ENCODE peak calls at places on chromosome 1, in seven cellular contexts. One of them, this sample, is unnamed.

GRCh38 chr1:154198756-154199562 is 7.1 kb upstream of the TPM3 start:
- DNase-seq in Caki2: peak; percentile 47
- DNase-seq in fibroblast of mammary gland: peak; percentile 70
- DNase-seq in NCI-H1694: peak; percentile 87
- DNase-seq in HTR-8/SVneo: peak; percentile 53
- DNase-seq in EL: peak; percentile 59
- DNase-seq in activated CD4-positive, alpha-beta T cell treated with anti-CD3 and anti-CD28 coated beads, Interleukin-2, amount 50 U/mL, for 1 hour: peak; percentile 24
- DNase-seq in this sample: peak; percentile 42

GRCh38 chr1:30718091-30718635 is 5.2 kb downstream of the MATN1 start:
- DNase-seq in activated CD4-positive, alpha-beta T cell treated with anti-CD3 and anti-CD28 coated beads, Interleukin-2, amount 50 U/mL, for 1 hour: peak; percentile 100
- DNase-seq in HTR-8/SVneo: peak; percentile 86
- DNase-seq in fibroblast of mammary gland: peak; percentile 95
- DNase-seq in EL: peak; percentile 98
- DNase-seq in NCI-H1694: peak; percentile 81
- DNase-seq in Caki2: peak; percentile 93
- DNase-seq in this sample: peak; percentile 97

GRCh38 chr1:163290025-163290610 is 31.6 kb upstream of the NUF2 start:
- DNase-seq in NCI-H1694: no peak
- DNase-seq in fibroblast of mammary gland: peak; percentile 61
- DNase-seq in activated CD4-positive, alpha-beta T cell treated with anti-CD3 and anti-CD28 coated beads, Interleukin-2, amount 50 U/mL, for 1 hour: no peak
- DNase-seq in EL: no peak
- DNase-seq in Caki2: no peak
- DNase-seq in HTR-8/SVneo: no peak
- DNase-seq in this sample: no peak

GRCh38 chr1:58812468-58812867 is 28.6 kb upstream of the JUN start:
- DNase-seq in activated CD4-positive, alpha-beta T cell treated with anti-CD3 and anti-CD28 coated beads, Interleukin-2, amount 50 U/mL, for 1 hour: no peak
- DNase-seq in HTR-8/SVneo: no peak
- DNase-seq in NCI-H1694: no peak
- DNase-seq in fibroblast of mammary gland: no peak
- DNase-seq in EL: no peak
- DNase-seq in Caki2: no peak
- DNase-seq in this sample: no peak

GRCh38 chr1:50414853-50415234 is 8.4 kb downstream of the DMRTA2 start:
- DNase-seq in NCI-H1694: no peak
- DNase-seq in Caki2: no peak
- DNase-seq in EL: no peak
- DNase-seq in fibroblast of mammary gland: no peak
- DNase-seq in activated CD4-positive, alpha-beta T cell treated with anti-CD3 and anti-CD28 coated beads, Interleukin-2, amount 50 U/mL, for 1 hour: no peak
- DNase-seq in HTR-8/SVneo: no peak
- DNase-seq in this sample: no peak

GRCh38 chr1:83889707-83890106 is 109.2 kb downstream of the TTLL7 start:
- DNase-seq in activated CD4-positive, alpha-beta T cell treated with anti-CD3 and anti-CD28 coated beads, Interleukin-2, amount 50 U/mL, for 1 hour: no peak
- DNase-seq in fibroblast of mammary gland: no peak
- DNase-seq in Caki2: no peak
- DNase-seq in HTR-8/SVneo: no peak
- DNase-seq in NCI-H1694: no peak
- DNase-seq in EL: peak; percentile 50
- DNase-seq in this sample: no peak

GRCh38 chr1:220748091-220748934 is at the start of gene MTARC2:
- DNase-seq in HTR-8/SVneo: peak; percentile 86
- DNase-seq in fibroblast of mammary gland: peak; percentile 73
- DNase-seq in NCI-H1694: no peak
- DNase-seq in Caki2: peak; percentile 87
- DNase-seq in EL: peak; percentile 83
- DNase-seq in activated CD4-positive, alpha-beta T cell treated with anti-CD3 and anti-CD28 coated beads, Interleukin-2, amount 50 U/mL, for 1 hour: no peak
- DNase-seq in this sample: peak; percentile 57

GRCh38 chr1:172627702-172628101 is 31.2 kb upstream of the FASLG start:
- DNase-seq in Caki2: no peak
- DNase-seq in activated CD4-positive, alpha-beta T cell treated with anti-CD3 and anti-CD28 coated beads, Interleukin-2, amount 50 U/mL, for 1 hour: no peak
- DNase-seq in fibroblast of mammary gland: no peak
- DNase-seq in EL: no peak
- DNase-seq in HTR-8/SVneo: no peak
- DNase-seq in NCI-H1694: no peak
- DNase-seq in this sample: no peak

GRCh38 chr1:172002725-172003345 is 161.5 kb downstream of the DNM3 start:
- DNase-seq in EL: peak; percentile 60
- DNase-seq in HTR-8/SVneo: peak; percentile 4
- DNase-seq in Caki2: peak; percentile 45
- DNase-seq in NCI-H1694: peak; percentile 42
- DNase-seq in fibroblast of mammary gland: peak; percentile 73
- DNase-seq in activated CD4-positive, alpha-beta T cell treated with anti-CD3 and anti-CD28 coated beads, Interleukin-2, amount 50 U/mL, for 1 hour: no peak
- DNase-seq in this sample: no peak

GRCh38 chr1:78437941-78438340 is 52.8 kb upstream of the PTGFR start:
- DNase-seq in fibroblast of mammary gland: no peak
- DNase-seq in NCI-H1694: no peak
- DNase-seq in EL: no peak
- DNase-seq in Caki2: no peak
- DNase-seq in HTR-8/SVneo: no peak
- DNase-seq in activated CD4-positive, alpha-beta T cell treated with anti-CD3 and anti-CD28 coated beads, Interleukin-2, amount 50 U/mL, for 1 hour: no peak
- DNase-seq in this sample: no peak

GRCh38 chr1:68495968-68496679 is 758 bp downstream of the DEPDC1 start:
- DNase-seq in Caki2: peak; percentile 37
- DNase-seq in activated CD4-positive, alpha-beta T cell treated with anti-CD3 and anti-CD28 coated beads, Interleukin-2, amount 50 U/mL, for 1 hour: no peak
- DNase-seq in fibroblast of mammary gland: no peak
- DNase-seq in EL: peak; percentile 14
- DNase-seq in HTR-8/SVneo: no peak
- DNase-seq in NCI-H1694: peak; percentile 11
- DNase-seq in this sample: no peak

GRCh38 chr1:80181418-80181817 is 1174.9 kb upstream of the ADGRL4 start:
- DNase-seq in EL: no peak
- DNase-seq in fibroblast of mammary gland: no peak
- DNase-seq in NCI-H1694: no peak
- DNase-seq in HTR-8/SVneo: no peak
- DNase-seq in Caki2: no peak
- DNase-seq in activated CD4-positive, alpha-beta T cell treated with anti-CD3 and anti-CD28 coated beads, Interleukin-2, amount 50 U/mL, for 1 hour: no peak
- DNase-seq in this sample: no peak

GRCh38 chr1:9425859-9426258 is 113.4 kb upstream of the SLC25A33 start:
- DNase-seq in NCI-H1694: no peak
- DNase-seq in HTR-8/SVneo: no peak
- DNase-seq in activated CD4-positive, alpha-beta T cell treated with anti-CD3 and anti-CD28 coated beads, Interleukin-2, amount 50 U/mL, for 1 hour: no peak
- DNase-seq in fibroblast of mammary gland: no peak
- DNase-seq in EL: no peak
- DNase-seq in Caki2: no peak
- DNase-seq in this sample: no peak

GRCh38 chr1:162823771-162824525 is 33.4 kb downstream of the HSD17B7 start:
- DNase-seq in activated CD4-positive, alpha-beta T cell treated with anti-CD3 and anti-CD28 coated beads, Interleukin-2, amount 50 U/mL, for 1 hour: no peak
- DNase-seq in Caki2: no peak
- DNase-seq in EL: peak; percentile 25
- DNase-seq in fibroblast of mammary gland: no peak
- DNase-seq in NCI-H1694: no peak
- DNase-seq in HTR-8/SVneo: no peak
- DNase-seq in this sample: no peak

GRCh38 chr1:20994176-20994575 is 182.5 kb downstream of the EIF4G3 start:
- DNase-seq in Caki2: no peak
- DNase-seq in EL: no peak
- DNase-seq in NCI-H1694: no peak
- DNase-seq in fibroblast of mammary gland: no peak
- DNase-seq in HTR-8/SVneo: no peak
- DNase-seq in activated CD4-positive, alpha-beta T cell treated with anti-CD3 and anti-CD28 coated beads, Interleukin-2, amount 50 U/mL, for 1 hour: no peak
- DNase-seq in this sample: no peak

GRCh38 chr1:81582467-81582986 is 218.2 kb upstream of the ADGRL2 start:
- DNase-seq in HTR-8/SVneo: no peak
- DNase-seq in NCI-H1694: no peak
- DNase-seq in fibroblast of mammary gland: peak; percentile 38
- DNase-seq in EL: no peak
- DNase-seq in Caki2: peak; percentile 51
- DNase-seq in activated CD4-positive, alpha-beta T cell treated with anti-CD3 and anti-CD28 coated beads, Interleukin-2, amount 50 U/mL, for 1 hour: no peak
- DNase-seq in this sample: no peak

GRCh38 chr1:172414331-172414730 is 6.2 kb upstream of the C1orf105 start:
- DNase-seq in fibroblast of mammary gland: peak; percentile 51
- DNase-seq in NCI-H1694: no peak
- DNase-seq in EL: peak; percentile 64
- DNase-seq in Caki2: no peak
- DNase-seq in activated CD4-positive, alpha-beta T cell treated with anti-CD3 and anti-CD28 coated beads, Interleukin-2, amount 50 U/mL, for 1 hour: no peak
- DNase-seq in HTR-8/SVneo: no peak
- DNase-seq in this sample: no peak

GRCh38 chr1:154745286-154745731 is 124.8 kb downstream of the KCNN3 start:
- DNase-seq in EL: no peak
- DNase-seq in Caki2: no peak
- DNase-seq in fibroblast of mammary gland: no peak
- DNase-seq in HTR-8/SVneo: no peak
- DNase-seq in NCI-H1694: no peak
- DNase-seq in activated CD4-positive, alpha-beta T cell treated with anti-CD3 and anti-CD28 coated beads, Interleukin-2, amount 50 U/mL, for 1 hour: no peak
- DNase-seq in this sample: no peak

GRCh38 chr1:23923592-23924495 is 10.7 kb upstream of the CNR2 start:
- DNase-seq in fibroblast of mammary gland: peak; percentile 8
- DNase-seq in HTR-8/SVneo: no peak
- DNase-seq in NCI-H1694: no peak
- DNase-seq in EL: no peak
- DNase-seq in Caki2: no peak
- DNase-seq in activated CD4-positive, alpha-beta T cell treated with anti-CD3 and anti-CD28 coated beads, Interleukin-2, amount 50 U/mL, for 1 hour: no peak
- DNase-seq in this sample: no peak

GRCh38 chr1:5905431-5905830 is 86.8 kb downstream of the NPHP4 start:
- DNase-seq in Caki2: no peak
- DNase-seq in NCI-H1694: no peak
- DNase-seq in EL: no peak
- DNase-seq in fibroblast of mammary gland: no peak
- DNase-seq in activated CD4-positive, alpha-beta T cell treated with anti-CD3 and anti-CD28 coated beads, Interleukin-2, amount 50 U/mL, for 1 hour: no peak
- DNase-seq in HTR-8/SVneo: no peak
- DNase-seq in this sample: no peak

GRCh38 chr1:245587435-245588105 is 432.8 kb downstream of the KIF26B start:
- DNase-seq in Caki2: no peak
- DNase-seq in EL: no peak
- DNase-seq in HTR-8/SVneo: no peak
- DNase-seq in NCI-H1694: no peak
- DNase-seq in fibroblast of mammary gland: no peak
- DNase-seq in activated CD4-positive, alpha-beta T cell treated with anti-CD3 and anti-CD28 coated beads, Interleukin-2, amount 50 U/mL, for 1 hour: no peak
- DNase-seq in this sample: no peak

GRCh38 chr1:165897326-165898303 is 70.2 kb downstream of the UCK2 start:
- DNase-seq in fibroblast of mammary gland: peak; percentile 58
- DNase-seq in NCI-H1694: no peak
- DNase-seq in HTR-8/SVneo: no peak
- DNase-seq in EL: peak; percentile 58
- DNase-seq in activated CD4-positive, alpha-beta T cell treated with anti-CD3 and anti-CD28 coated beads, Interleukin-2, amount 50 U/mL, for 1 hour: no peak
- DNase-seq in Caki2: no peak
- DNase-seq in this sample: no peak

GRCh38 chr1:18794561-18794960 is 64.9 kb downstream of the TAS1R2 start:
- DNase-seq in activated CD4-positive, alpha-beta T cell treated with anti-CD3 and anti-CD28 coated beads, Interleukin-2, amount 50 U/mL, for 1 hour: no peak
- DNase-seq in HTR-8/SVneo: no peak
- DNase-seq in NCI-H1694: no peak
- DNase-seq in fibroblast of mammary gland: no peak
- DNase-seq in EL: no peak
- DNase-seq in Caki2: no peak
- DNase-seq in this sample: no peak